ENCODE peak calls at places on chromosomes 6 and 20, in six cellular contexts. R is A549, J is HEK293T, E is T1000, C is frontal cortex, M is fibroblast of the aortic adventitia. Q is an unnamed sample.

GRCh38 chr6:17107768-17108325 is 6.0 kb downstream of the STMND1 start:
- DNase-seq in E (no peak), M (no peak), C (no peak), R (no peak), J (no peak), Q (no peak)

GRCh38 chr20:19582782-19583181 is 175.3 kb upstream of the RIN2 start:
- DNase-seq in C (no peak), J (no peak), M (no peak), E (no peak), R (no peak), Q (no peak)

GRCh38 chr20:8305449-8305978 is 173.4 kb downstream of the PLCB1 start:
- DNase-seq in C (no peak), R (peak), E (no peak), M (peak), J (peak), Q (peak)

GRCh38 chr6:66556936-66557335 is 849.9 kb upstream of the EYS start:
- DNase-seq in J (no peak), C (no peak), E (no peak), M (no peak), R (no peak), Q (no peak)

GRCh38 chr6:3341467-3341866 is 82.7 kb downstream of the PSMG4 start:
- DNase-seq in R (no peak), J (no peak), C (no peak), E (no peak), M (peak), Q (no peak)

GRCh38 chr20:63102720-63103375 is 96.1 kb upstream of the BHLHE23 start:
- DNase-seq in M (peak), C (peak), R (peak), E (no peak), J (peak), Q (no peak)

GRCh38 chr20:62618622-62619529 is 23.4 kb upstream of the SLCO4A1 start:
- DNase-seq in E (no peak), C (no peak), M (no peak), J (no peak), R (no peak), Q (no peak)

GRCh38 chr20:48577557-48577956 is 250.2 kb downstream of the PREX1 start:
- DNase-seq in E (no peak), M (no peak), R (no peak), C (no peak), J (no peak), Q (no peak)

GRCh38 chr6:157648561-157648960 is 174.5 kb upstream of the SNX9 start:
- DNase-seq in J (no peak), E (no peak), R (no peak), C (no peak), M (no peak), Q (no peak)

GRCh38 chr6:111781055-111781708 is 92.1 kb downstream of the FYN start:
- DNase-seq in M (peak), C (no peak), E (no peak), R (no peak), J (no peak), Q (no peak)

GRCh38 chr6:90284236-90284744 is 12.4 kb downstream of the BACH2 start:
- DNase-seq in C (no peak), J (peak), E (peak), R (peak), M (peak), Q (no peak)

GRCh38 chr6:39923394-39923793 is 10.9 kb downstream of the MOCS1 start:
- DNase-seq in E (no peak), R (no peak), J (no peak), C (peak), M (no peak), Q (no peak)

GRCh38 chr6:110703906-110704594 is 111.2 kb downstream of the CDK19 start:
- DNase-seq in R (no peak), E (no peak), C (no peak), J (no peak), M (peak), Q (no peak)

GRCh38 chr6:154732538-154732823 is 735 bp upstream of the SCAF8 start:
- DNase-seq in C (no peak), M (no peak), R (no peak), J (no peak), E (no peak), Q (peak)

GRCh38 chr6:104896914-104897313 is 37.2 kb upstream of the HACE1 start:
- DNase-seq in M (peak), J (no peak), R (no peak), C (no peak), E (no peak), Q (no peak)

GRCh38 chr6:167647333-167647732 is 179.4 kb upstream of the AFDN start:
- DNase-seq in R (no peak), E (no peak), M (no peak), J (no peak), C (no peak), Q (no peak)

GRCh38 chr6:138107078-138107751 is at the start of gene PERP:
- DNase-seq in J (peak), R (peak), M (peak), E (peak), C (peak), Q (peak)

GRCh38 chr20:854601-855000 is 21.1 kb downstream of the FAM110A start:
- DNase-seq in C (no peak), M (no peak), E (no peak), J (no peak), R (no peak), Q (no peak)